ENCODE peak calls at places on chromosome 18, in four cellular contexts. T is IMR-90, A is H9, Y is H1. U is an unnamed sample.

GRCh38 chr18:5397102-5397501 is 101.6 kb upstream of the ZBTB14 start:
- DNase-seq in T (no peak), A (no peak), Y (no peak), U (no peak)

GRCh38 chr18:52343138-52343537 is 3.1 kb downstream of the DCC start:
- DNase-seq in T (peak), A (no peak), Y (no peak), U (peak)

GRCh38 chr18:62128157-62128556 is 58.7 kb downstream of the PIGN start:
- DNase-seq in T (peak), A (no peak), Y (no peak), U (no peak)

GRCh38 chr18:5073026-5073944 is 123.8 kb downstream of the AKAIN1 start:
- DNase-seq in T (peak), A (peak), Y (no peak), U (peak)

GRCh38 chr18:40470753-40471152 is 1484.3 kb upstream of the PIK3C3 start:
- DNase-seq in T (no peak), A (no peak), Y (no peak), U (no peak)

GRCh38 chr18:5542393-5543035 is 1.3 kb downstream of the EPB41L3 start:
- DNase-seq in T (peak), A (peak), Y (no peak), U (peak)

GRCh38 chr18:2625217-2625616 is 30.3 kb upstream of the SMCHD1 start:
- DNase-seq in T (no peak), A (no peak), Y (no peak), U (no peak)

GRCh38 chr18:24482826-24483225 is 22.4 kb downstream of the HRH4 start:
- DNase-seq in T (no peak), A (no peak), Y (no peak), U (no peak)

GRCh38 chr18:45342653-45343052 is 272.6 kb upstream of the SLC14A2 start:
- DNase-seq in T (no peak), A (no peak), Y (no peak), U (no peak)

GRCh38 chr18:55573386-55573785 is 14.6 kb downstream of the TCF4 start:
- DNase-seq in T (no peak), A (peak), Y (no peak), U (peak)

GRCh38 chr18:79588131-79588635 is 91.4 kb upstream of the CTDP1 start:
- DNase-seq in T (no peak), A (no peak), Y (no peak), U (no peak)

GRCh38 chr18:73636355-73636754 is 511.3 kb downstream of the FBXO15 start:
- DNase-seq in T (peak), A (no peak), Y (no peak), U (peak)

GRCh38 chr18:12021596-12021995 is 40.3 kb downstream of the IMPA2 start:
- DNase-seq in T (no peak), A (no peak), Y (no peak), U (no peak)

GRCh38 chr18:22471546-22472131 is 53.9 kb upstream of the CTAGE1 start:
- DNase-seq in T (peak), A (no peak), Y (no peak), U (no peak)

GRCh38 chr18:11983592-11983991 is 2.3 kb downstream of the IMPA2 start:
- DNase-seq in T (no peak), A (peak), Y (no peak), U (peak)

GRCh38 chr18:4172491-4172890 is 282.6 kb downstream of the DLGAP1 start:
- DNase-seq in T (no peak), A (no peak), Y (no peak), U (no peak)

GRCh38 chr18:73617981-73618380 is 529.7 kb downstream of the FBXO15 start:
- DNase-seq in T (no peak), A (no peak), Y (no peak), U (no peak)

GRCh38 chr18:45997689-45998088 is 30.6 kb upstream of the EPG5 start:
- DNase-seq in T (no peak), A (no peak), Y (no peak), U (peak)

GRCh38 chr18:59566507-59566906 is 130.7 kb downstream of the CCBE1 start:
- DNase-seq in T (peak), A (no peak), Y (no peak), U (no peak)

GRCh38 chr18:28115149-28115550 is 61.8 kb downstream of the CDH2 start:
- DNase-seq in T (peak), A (no peak), Y (no peak), U (peak)

GRCh38 chr18:10546557-10547300 is 20.9 kb downstream of the NAPG start:
- DNase-seq in T (no peak), A (no peak), Y (no peak), U (no peak)

GRCh38 chr18:70386582-70386981 is 97.7 kb downstream of the SOCS6 start:
- DNase-seq in T (no peak), A (no peak), Y (no peak), U (no peak)

GRCh38 chr18:5410582-5410981 is 115.1 kb upstream of the ZBTB14 start:
- DNase-seq in T (no peak), A (no peak), Y (no peak), U (no peak)

GRCh38 chr18:62071071-62071470 is 115.8 kb downstream of the PIGN start:
- DNase-seq in T (peak), A (no peak), Y (no peak), U (no peak)

GRCh38 chr18:76824136-76824676 is 1.8 kb downstream of the ZNF236 start:
- DNase-seq in T (no peak), A (no peak), Y (no peak), U (no peak)

GRCh38 chr18:30385684-30386083 is 656.9 kb downstream of the DSC3 start:
- DNase-seq in T (no peak), A (no peak), Y (no peak), U (no peak)

DNA sequence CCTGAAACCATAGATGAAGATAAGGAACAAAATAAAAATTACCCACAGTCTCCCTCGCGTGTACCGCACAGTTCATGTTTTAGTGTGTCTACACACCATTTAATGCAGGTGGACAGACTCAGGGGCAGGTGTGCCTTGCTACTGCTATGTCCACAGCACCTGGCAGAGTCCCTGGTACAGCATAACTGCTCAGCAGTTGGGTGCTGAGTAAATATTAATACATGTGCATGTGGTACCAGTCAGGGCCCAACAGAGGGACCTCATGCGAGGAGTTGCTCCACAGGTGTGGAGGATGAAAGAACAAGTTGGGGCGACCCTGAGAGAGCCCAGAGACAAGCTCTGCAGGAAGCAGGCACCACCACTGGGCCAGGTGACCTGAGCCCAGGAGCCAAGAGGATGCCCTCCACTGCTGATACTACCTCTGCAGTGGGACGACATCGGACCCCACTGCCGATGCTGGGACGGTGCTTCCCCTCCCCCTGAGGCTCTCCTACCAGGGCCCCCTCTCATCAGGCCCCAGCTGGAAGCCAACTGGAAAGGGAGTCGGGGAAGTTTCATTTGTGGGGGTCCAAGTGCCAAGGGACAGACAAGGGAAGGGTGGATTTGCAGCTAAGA is 100.8 kb downstream of the NEDD4L start:
- DNase-seq in T (no peak), A (no peak), Y (no peak), U (no peak)
- H4K5ac ChIP-seq in T (no peak), A (no peak), Y (no peak), U (no peak)

GRCh38 chr18:49491534-49491856 is 4.5 kb upstream of the C18orf32 start:
- DNase-seq in T (no peak), A (no peak), Y (no peak), U (no peak)
- H3K27ac ChIP-seq in T (peak), A (peak), Y (peak), U (peak)

GRCh38 chr18:43364535-43364934 is 87.2 kb upstream of the SYT4 start:
- DNase-seq in T (no peak), A (no peak), Y (no peak), U (peak)
- H4K5ac ChIP-seq in T (no peak), A (no peak), Y (no peak), U (no peak)

DNA sequence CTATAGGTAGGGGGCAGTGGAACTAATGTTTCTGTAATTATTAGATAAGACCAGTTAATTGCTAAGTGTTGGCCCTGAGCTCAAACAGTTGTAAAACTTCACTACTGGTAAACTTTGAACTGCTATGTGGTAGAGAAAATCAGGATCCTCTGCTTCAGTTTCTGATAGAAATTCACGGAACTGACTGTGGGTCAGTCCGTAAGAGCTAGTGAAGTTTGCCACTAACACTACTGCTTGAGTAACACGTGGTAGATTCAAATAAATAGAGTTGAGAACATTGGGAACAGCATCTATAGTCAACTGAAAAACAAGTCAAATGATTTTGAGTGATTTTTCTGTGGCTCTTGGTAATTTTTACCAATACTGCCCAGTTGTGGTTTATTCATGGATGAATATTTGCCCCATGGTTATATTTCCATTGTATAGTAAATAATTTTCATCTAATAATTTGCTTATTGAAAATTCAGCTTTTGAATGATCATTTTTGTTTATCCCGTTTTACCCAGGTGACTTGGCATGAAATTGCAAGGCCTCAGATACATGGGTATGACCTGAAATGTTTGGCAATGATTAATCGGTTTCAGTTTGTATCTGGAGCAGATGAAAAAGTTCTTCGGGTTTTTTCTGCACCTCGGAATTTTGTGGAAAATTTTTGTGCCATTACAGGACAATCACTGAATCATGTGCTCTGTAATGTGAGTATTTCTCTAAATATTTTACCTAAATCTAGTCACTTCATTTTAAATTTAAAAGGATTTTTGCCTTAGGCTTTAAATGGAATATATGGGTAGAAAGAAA is 26.5 kb downstream of the ELP2 start:
- DNase-seq in T (peak), A (no peak), Y (no peak), U (no peak)
- H3K27ac ChIP-seq in T (no peak), A (no peak), Y (no peak), U (no peak)

GRCh38 chr18:9097349-9097748 is 5.2 kb upstream of the NDUFV2 start:
- DNase-seq in T (no peak), A (no peak), Y (no peak), U (no peak)

GRCh38 chr18:9094307-9095226 is 7.9 kb upstream of the NDUFV2 start:
- DNase-seq in T (peak), A (no peak), Y (no peak), U (no peak)

GRCh38 chr18:9096698-9097097 is 5.8 kb upstream of the NDUFV2 start:
- DNase-seq in T (no peak), A (no peak), Y (no peak), U (no peak)

GRCh38 chr18:9095297-9096012 is 7.0 kb upstream of the NDUFV2 start:
- DNase-seq in T (peak), A (no peak), Y (no peak), U (no peak)

GRCh38 chr18:9096013-9096383 is 6.5 kb upstream of the NDUFV2 start:
- DNase-seq in T (no peak), A (no peak), Y (no peak), U (no peak)
- H4K5ac ChIP-seq in T (peak), A (no peak), Y (no peak), U (no peak)

DNA sequence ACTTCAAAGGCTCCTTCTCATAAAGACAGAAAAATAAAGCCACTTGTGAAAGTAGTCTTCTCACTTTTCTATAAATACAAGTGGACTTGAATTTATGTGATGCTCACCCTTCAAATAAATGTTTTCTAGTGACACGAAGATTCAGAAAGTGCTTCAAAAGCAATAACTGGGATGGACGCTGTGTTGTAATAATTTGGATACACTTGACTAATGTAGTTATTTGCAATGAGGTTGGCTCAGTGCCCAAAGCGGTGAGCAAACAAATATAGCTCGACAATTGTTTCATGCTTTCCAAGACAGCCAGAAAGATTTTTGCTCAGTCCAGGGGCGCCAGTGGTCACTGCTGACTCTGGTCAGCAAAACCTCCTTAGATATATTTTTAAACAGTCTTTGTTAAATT is 278.6 kb upstream of the KLHL14 start:
- DNase-seq in T (no peak), A (no peak), Y (no peak), U (no peak)
- H3K27ac ChIP-seq in T (no peak), A (no peak), Y (no peak), U (no peak)

GRCh38 chr18:50642439-50642838 is 82.6 kb downstream of the MAPK4 start:
- DNase-seq in T (no peak), A (no peak), Y (no peak), U (peak)

GRCh38 chr18:50647792-50648191 is 87.9 kb downstream of the MAPK4 start:
- DNase-seq in T (no peak), A (no peak), Y (no peak), U (no peak)

GRCh38 chr18:50644146-50644545 is 84.3 kb downstream of the MAPK4 start:
- DNase-seq in T (no peak), A (no peak), Y (no peak), U (no peak)

GRCh38 chr18:50647237-50647636 is 87.3 kb downstream of the MAPK4 start:
- DNase-seq in T (no peak), A (no peak), Y (no peak), U (no peak)

DNA sequence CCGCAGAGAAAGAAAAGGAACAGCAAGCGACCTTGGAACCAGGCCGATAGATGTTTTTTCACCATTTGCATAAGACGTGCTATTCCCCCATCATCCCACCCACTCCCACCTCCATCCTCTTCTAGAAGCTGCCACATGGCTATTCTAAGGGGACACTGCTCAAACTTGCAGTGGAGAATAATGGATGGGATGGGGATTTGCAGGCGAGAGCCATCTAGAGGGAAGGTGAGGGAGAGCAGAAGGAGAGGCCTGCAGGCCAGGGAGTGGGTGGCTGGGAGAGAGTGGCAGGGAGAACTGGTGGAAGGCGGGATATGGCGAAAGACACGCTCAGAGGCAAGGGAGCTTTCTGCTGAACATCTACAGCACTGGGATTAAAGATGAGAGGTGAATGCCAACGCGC is 84.9 kb downstream of the MAPK4 start:
- DNase-seq in T (no peak), A (peak), Y (peak), U (peak)
- H4K5ac ChIP-seq in T (no peak), A (no peak), Y (no peak), U (no peak)

GRCh38 chr18:39149211-39149806 is 1583.7 kb upstream of the CELF4 start:
- DNase-seq in T (no peak), A (no peak), Y (no peak), U (peak)
- H3K27ac ChIP-seq in T (no peak), A (no peak), Y (no peak), U (no peak)

U was measured in mesendoderm.